ENCODE peak calls at places on chromosome X, in seven cellular contexts. S, Z, X, U, J, G and R are unnamed samples.

GRCh38 chrX:53476371-53476770 is 42.2 kb upstream of the HSD17B10 start:
- DNase-seq in S (no peak), Z (no peak), X (no peak), U (no peak), J (no peak), G (no peak), R (no peak)

GRCh38 chrX:49308604-49309269 is 5.3 kb downstream of the GAGE10 start:
- DNase-seq in S (peak), Z (no peak), X (no peak), U (no peak), J (no peak), G (no peak), R (no peak)

GRCh38 chrX:100512471-100512870 is 72.3 kb upstream of the TNMD start:
- DNase-seq in S (peak), Z (peak), X (no peak), U (no peak), J (peak), G (peak), R (no peak)

GRCh38 chrX:48068096-48068887 is 3.1 kb downstream of the ZNF630 start:
- DNase-seq in S (no peak), Z (no peak), X (no peak), U (no peak), J (no peak), G (no peak), R (no peak)

GRCh38 chrX:22300130-22300529 is 27.4 kb downstream of the CBLL2 start:
- DNase-seq in S (peak), Z (peak), X (no peak), U (no peak), J (peak), G (no peak), R (no peak)

GRCh38 chrX:103774070-103774642 is 2.5 kb upstream of the PLP1 start:
- DNase-seq in S (peak), Z (peak), X (no peak), U (no peak), J (no peak), G (no peak), R (no peak)

GRCh38 chrX:15769300-15769954 is 20.9 kb upstream of the ZRSR2 start:
- DNase-seq in S (no peak), Z (no peak), X (no peak), U (no peak), J (no peak), G (no peak), R (no peak)

GRCh38 chrX:111447298-111447697 is 35.3 kb upstream of the DCX start:
- DNase-seq in S (peak), Z (peak), X (no peak), U (no peak), J (peak), G (peak), R (no peak)

GRCh38 chrX:154534526-154535322 is 11.9 kb downstream of the G6PD start:
- DNase-seq in S (peak), Z (peak), X (peak), U (peak), J (peak), G (peak), R (peak)